ENCODE peak calls at places on chromosomes 6 and 20, in five cellular contexts. One of them, this sample, is unnamed.

GRCh38 chr6:81933648-81934047 is 181.2 kb upstream of the TENT5A start:
- DNase-seq in activated CD4-positive, CD25-positive, alpha-beta regulatory T cell: no peak
- DNase-seq in astrocyte of the spinal cord: no peak
- DNase-seq in upper lobe of left lung: no peak
- DNase-seq in AG20443: no peak
- DNase-seq in this sample: peak; percentile 95

GRCh38 chr6:27650620-27651370 is 177.9 kb upstream of the ZNF184 start:
- DNase-seq in astrocyte of the spinal cord: peak; percentile 4
- DNase-seq in activated CD4-positive, CD25-positive, alpha-beta regulatory T cell: no peak
- DNase-seq in AG20443: no peak
- DNase-seq in upper lobe of left lung: no peak
- DNase-seq in this sample: peak; percentile 60

GRCh38 chr20:57484772-57485171 is 40.2 kb downstream of the CTCFL start:
- DNase-seq in activated CD4-positive, CD25-positive, alpha-beta regulatory T cell: no peak
- DNase-seq in upper lobe of left lung: no peak
- DNase-seq in astrocyte of the spinal cord: no peak
- DNase-seq in AG20443: no peak
- DNase-seq in this sample: no peak

GRCh38 chr6:16725145-16725864 is 36.0 kb downstream of the ATXN1 start:
- DNase-seq in astrocyte of the spinal cord: peak; percentile 84
- DNase-seq in activated CD4-positive, CD25-positive, alpha-beta regulatory T cell: no peak
- DNase-seq in upper lobe of left lung: no peak
- DNase-seq in AG20443: peak; percentile 63
- DNase-seq in this sample: peak; percentile 98

GRCh38 chr20:55782861-55783260 is 222.5 kb downstream of the CBLN4 start:
- DNase-seq in astrocyte of the spinal cord: no peak
- DNase-seq in activated CD4-positive, CD25-positive, alpha-beta regulatory T cell: no peak
- DNase-seq in AG20443: no peak
- DNase-seq in upper lobe of left lung: no peak
- DNase-seq in this sample: no peak

GRCh38 chr20:3785240-3786125 is 1.1 kb downstream of the CENPB start:
- DNase-seq in activated CD4-positive, CD25-positive, alpha-beta regulatory T cell: no peak
- DNase-seq in upper lobe of left lung: peak; percentile 90
- DNase-seq in astrocyte of the spinal cord: peak; percentile 11
- DNase-seq in AG20443: peak; percentile 20
- DNase-seq in this sample: no peak

GRCh38 chr20:6164421-6165341 is 41.9 kb upstream of the FERMT1 start:
- DNase-seq in upper lobe of left lung: peak; percentile 22
- DNase-seq in astrocyte of the spinal cord: peak; percentile 24
- DNase-seq in activated CD4-positive, CD25-positive, alpha-beta regulatory T cell: no peak
- DNase-seq in AG20443: no peak
- DNase-seq in this sample: peak; percentile 64

GRCh38 chr6:7148100-7148822 is 40.5 kb downstream of the RREB1 start:
- DNase-seq in activated CD4-positive, CD25-positive, alpha-beta regulatory T cell: no peak
- DNase-seq in astrocyte of the spinal cord: peak; percentile 45
- DNase-seq in upper lobe of left lung: no peak
- DNase-seq in AG20443: peak; percentile 62
- DNase-seq in this sample: peak; percentile 89

GRCh38 chr6:5078121-5078695 is 6.9 kb upstream of the PPP1R3G start:
- DNase-seq in AG20443: no peak
- DNase-seq in upper lobe of left lung: no peak
- DNase-seq in activated CD4-positive, CD25-positive, alpha-beta regulatory T cell: no peak
- DNase-seq in astrocyte of the spinal cord: no peak
- DNase-seq in this sample: peak; percentile 37

GRCh38 chr6:17169701-17170100 is 67.9 kb downstream of the STMND1 start:
- DNase-seq in activated CD4-positive, CD25-positive, alpha-beta regulatory T cell: no peak
- DNase-seq in astrocyte of the spinal cord: no peak
- DNase-seq in upper lobe of left lung: no peak
- DNase-seq in AG20443: no peak
- DNase-seq in this sample: no peak

GRCh38 chr6:50819906-50820589 is 1.4 kb downstream of the TFAP2B start:
- DNase-seq in activated CD4-positive, CD25-positive, alpha-beta regulatory T cell: no peak
- DNase-seq in AG20443: no peak
- DNase-seq in astrocyte of the spinal cord: no peak
- DNase-seq in upper lobe of left lung: peak; percentile 59
- DNase-seq in this sample: no peak

GRCh38 chr6:129661478-129662405 is 48.2 kb downstream of the ARHGAP18 start:
- DNase-seq in activated CD4-positive, CD25-positive, alpha-beta regulatory T cell: no peak
- DNase-seq in astrocyte of the spinal cord: no peak
- DNase-seq in AG20443: no peak
- DNase-seq in upper lobe of left lung: no peak
- DNase-seq in this sample: no peak

GRCh38 chr6:27043244-27043643 is 204.3 kb upstream of the PRSS16 start:
- DNase-seq in activated CD4-positive, CD25-positive, alpha-beta regulatory T cell: no peak
- DNase-seq in AG20443: no peak
- DNase-seq in astrocyte of the spinal cord: no peak
- DNase-seq in upper lobe of left lung: no peak
- DNase-seq in this sample: no peak

GRCh38 chr20:51616060-51616459 is 73.5 kb upstream of the NFATC2 start:
- DNase-seq in astrocyte of the spinal cord: no peak
- DNase-seq in activated CD4-positive, CD25-positive, alpha-beta regulatory T cell: no peak
- DNase-seq in AG20443: no peak
- DNase-seq in upper lobe of left lung: no peak
- DNase-seq in this sample: no peak

GRCh38 chr20:50274570-50275430 is 84.2 kb downstream of the CEBPB start:
- DNase-seq in upper lobe of left lung: peak; percentile 91
- DNase-seq in activated CD4-positive, CD25-positive, alpha-beta regulatory T cell: no peak
- DNase-seq in astrocyte of the spinal cord: no peak
- DNase-seq in AG20443: no peak
- DNase-seq in this sample: no peak

GRCh38 chr6:41088451-41088850 is 15.7 kb downstream of the NFYA start:
- DNase-seq in upper lobe of left lung: no peak
- DNase-seq in AG20443: no peak
- DNase-seq in astrocyte of the spinal cord: peak; percentile 4
- DNase-seq in activated CD4-positive, CD25-positive, alpha-beta regulatory T cell: no peak
- DNase-seq in this sample: peak; percentile 41

GRCh38 chr6:3741477-3741871 is 10.0 kb downstream of the PXDC1 start:
- DNase-seq in astrocyte of the spinal cord: no peak
- DNase-seq in activated CD4-positive, CD25-positive, alpha-beta regulatory T cell: no peak
- DNase-seq in AG20443: no peak
- DNase-seq in upper lobe of left lung: no peak
- DNase-seq in this sample: no peak

GRCh38 chr20:54848262-54848661 is 372.9 kb downstream of the DOK5 start:
- DNase-seq in upper lobe of left lung: no peak
- DNase-seq in AG20443: no peak
- DNase-seq in astrocyte of the spinal cord: no peak
- DNase-seq in activated CD4-positive, CD25-positive, alpha-beta regulatory T cell: no peak
- DNase-seq in this sample: no peak

GRCh38 chr6:131875647-131876046 is 67.8 kb downstream of the ENPP1 start:
- DNase-seq in astrocyte of the spinal cord: no peak
- DNase-seq in AG20443: no peak
- DNase-seq in activated CD4-positive, CD25-positive, alpha-beta regulatory T cell: no peak
- DNase-seq in upper lobe of left lung: no peak
- DNase-seq in this sample: no peak

GRCh38 chr6:39880521-39881048 is 53.7 kb downstream of the MOCS1 start:
- DNase-seq in astrocyte of the spinal cord: no peak
- DNase-seq in activated CD4-positive, CD25-positive, alpha-beta regulatory T cell: no peak
- DNase-seq in upper lobe of left lung: no peak
- DNase-seq in AG20443: no peak
- DNase-seq in this sample: no peak

GRCh38 chr20:4100679-4101078 is 85.3 kb upstream of the RNF24 start:
- DNase-seq in activated CD4-positive, CD25-positive, alpha-beta regulatory T cell: no peak
- DNase-seq in astrocyte of the spinal cord: no peak
- DNase-seq in upper lobe of left lung: no peak
- DNase-seq in AG20443: no peak
- DNase-seq in this sample: no peak

GRCh38 chr6:39684790-39685485 is 40.3 kb downstream of the KIF6 start:
- DNase-seq in upper lobe of left lung: no peak
- DNase-seq in astrocyte of the spinal cord: no peak
- DNase-seq in activated CD4-positive, CD25-positive, alpha-beta regulatory T cell: no peak
- DNase-seq in AG20443: peak; percentile 48
- DNase-seq in this sample: peak; percentile 74

This sample was measured in renal cortical epithelial cell.